ENCODE peak calls at places on chromosome 9, in nine cellular contexts. X is A549; I is endothelial cell; W is GM19239; Y is NCI-H2029 treated with DMSO at 0.1 percent for 48 hours; C is C1 segment of cervical spinal cord; N is stimulated activated CD8-positive, alpha-beta memory T cell treated with anti-CD3 and anti-CD28 coated beads, Interleukin-7, amount 100 ng/mL, for 48 hours; H is activated T-cell treated with anti-CD3 and anti-CD28 coated beads, Interleukin-2, amount 50 U/mL, for 24 hours; J is brain pericyte. K is an unnamed sample.

GRCh38 chr9:81671880-81672280 is 17.5 kb downstream of the TLE1 start:
- DNase-seq in C (peak; percentile 3), W (no peak), X (no peak), N (no peak), H (no peak), Y (peak; percentile 83), J (no peak), I (no peak), K (no peak)

GRCh38 chr9:127574089-127574921 is 37.8 kb upstream of the STXBP1 start:
- DNase-seq in Y (peak; percentile 99), H (no peak), I (no peak), J (no peak), X (peak; percentile 70), W (no peak), C (no peak), N (peak; percentile 65), K (no peak)

GRCh38 chr9:92724528-92725265 is 39.9 kb downstream of the BICD2 start:
- DNase-seq in X (no peak), W (no peak), H (no peak), Y (peak; percentile 81), I (no peak), J (no peak), N (no peak), C (no peak), K (no peak)

GRCh38 chr9:93905473-93906133 is 49.6 kb downstream of the BARX1 start:
- DNase-seq in J (no peak), H (peak; percentile 11), W (no peak), X (no peak), C (no peak), Y (no peak), N (no peak), I (no peak), K (no peak)

GRCh38 chr9:81318571-81318970 is 370.8 kb downstream of the TLE1 start:
- DNase-seq in I (no peak), H (no peak), N (no peak), C (no peak), W (no peak), Y (no peak), J (no peak), X (peak; percentile 36), K (no peak)

GRCh38 chr9:137294091-137294683 is 7.9 kb downstream of the NRARP start:
- DNase-seq in H (no peak), X (peak; percentile 72), C (no peak), I (peak; percentile 29), Y (peak; percentile 30), N (no peak), J (no peak), W (no peak), K (no peak)

GRCh38 chr9:91234523-91234922 is 127.2 kb downstream of the AUH start:
- DNase-seq in W (no peak), X (no peak), C (no peak), H (no peak), J (no peak), N (no peak), I (no peak), Y (no peak), K (no peak)

GRCh38 chr9:113807173-113808061 is 68.7 kb upstream of the ZNF618 start:
- DNase-seq in C (no peak), H (peak; percentile 36), I (peak; percentile 54), Y (peak; percentile 76), W (peak; percentile 52), J (peak; percentile 16), N (peak; percentile 1), X (peak; percentile 84), K (peak; percentile 17)

GRCh38 chr9:21770877-21771560 is 31.4 kb upstream of the MTAP start:
- DNase-seq in C (no peak), Y (no peak), H (no peak), J (no peak), X (no peak), W (no peak), I (no peak), N (no peak), K (no peak)

GRCh38 chr9:18379073-18379811 is 94.7 kb upstream of the ADAMTSL1 start:
- DNase-seq in C (no peak), W (no peak), I (no peak), N (no peak), H (no peak), J (peak; percentile 22), X (no peak), Y (no peak), K (peak; percentile 47)

GRCh38 chr9:19456996-19457693 is 48.3 kb downstream of the ACER2 start:
- DNase-seq in W (peak; percentile 72), C (no peak), J (peak; percentile 24), H (peak; percentile 70), X (peak; percentile 81), Y (peak; percentile 46), N (peak; percentile 20), I (peak; percentile 69), K (peak; percentile 26)

GRCh38 chr9:91817493-91818225 is 132.4 kb downstream of the ROR2 start:
- DNase-seq in C (no peak), N (no peak), I (no peak), H (no peak), Y (no peak), J (peak; percentile 48), W (no peak), X (no peak), K (no peak)

GRCh38 chr9:21994996-21995651 is 533 bp downstream of the CDKN2B-AS1 start:
- DNase-seq in W (peak; percentile 56), N (peak; percentile 51), H (peak; percentile 76), C (no peak), I (peak; percentile 64), Y (peak; percentile 62), X (no peak), J (no peak), K (no peak)

GRCh38 chr9:26058111-26058895 is 380.1 kb upstream of the TUSC1 start:
- DNase-seq in H (no peak), X (no peak), J (no peak), W (no peak), C (no peak), I (no peak), Y (no peak), N (no peak), K (no peak)

GRCh38 chr9:100099722-100100042 is 639 bp downstream of the INVS start:
- DNase-seq in W (no peak), X (no peak), H (no peak), J (no peak), I (no peak), Y (peak; percentile 44), C (no peak), N (no peak), K (no peak)

GRCh38 chr9:133676450-133676849 is 40.3 kb downstream of the DBH start:
- DNase-seq in I (no peak), J (no peak), W (no peak), N (no peak), Y (no peak), H (no peak), C (no peak), X (no peak), K (no peak)

GRCh38 chr9:71349218-71349617 is 227.8 kb upstream of the TRPM3 start:
- DNase-seq in H (no peak), W (no peak), N (no peak), J (no peak), C (no peak), Y (no peak), X (no peak), I (no peak), K (peak; percentile 15)

GRCh38 chr9:20361220-20361619 is 261.1 kb downstream of the MLLT3 start:
- DNase-seq in I (no peak), N (no peak), H (no peak), J (no peak), Y (no peak), X (no peak), W (no peak), C (no peak), K (no peak)

GRCh38 chr9:71333311-71333710 is 211.9 kb upstream of the TRPM3 start:
- DNase-seq in N (no peak), J (no peak), I (no peak), X (no peak), C (no peak), Y (no peak), W (no peak), H (no peak), K (no peak)

GRCh38 chr9:133731876-133732321 is 6.3 kb downstream of the SARDH start:
- DNase-seq in I (no peak), H (no peak), N (no peak), C (no peak), W (no peak), Y (peak; percentile 90), J (no peak), X (peak; percentile 74), K (no peak)

GRCh38 chr9:37623267-37623666 is 27.5 kb upstream of the FRMPD1 start:
- DNase-seq in C (no peak), W (no peak), H (no peak), X (no peak), N (no peak), I (no peak), Y (no peak), J (no peak), K (no peak)

GRCh38 chr9:14769235-14769580 is 46.7 kb upstream of the CER1 start:
- DNase-seq in J (no peak), X (no peak), W (no peak), N (no peak), C (no peak), H (no peak), I (peak; percentile 46), Y (no peak), K (no peak)

GRCh38 chr9:98368366-98369065 is 113.1 kb upstream of the TBC1D2 start:
- DNase-seq in X (no peak), N (no peak), J (no peak), Y (no peak), H (no peak), I (no peak), C (no peak), W (no peak), K (no peak)

GRCh38 chr9:126307306-126308061 is 19.1 kb upstream of the MVB12B start:
- DNase-seq in N (no peak), Y (no peak), X (no peak), J (no peak), C (peak; percentile 40), I (no peak), H (no peak), W (no peak), K (no peak)

GRCh38 chr9:83422512-83422911 is 115.7 kb downstream of the FRMD3 start:
- DNase-seq in I (no peak), W (no peak), X (no peak), J (no peak), H (no peak), C (no peak), Y (no peak), N (no peak), K (no peak)

GRCh38 chr9:111036068-111036789 is 2.0 kb downstream of the LPAR1 start:
- DNase-seq in H (no peak), I (peak; percentile 70), N (no peak), C (peak; percentile 38), X (no peak), J (no peak), Y (peak; percentile 20), W (no peak), K (peak; percentile 31)

GRCh38 chr9:92738661-92739081 is 26.0 kb downstream of the BICD2 start:
- DNase-seq in Y (no peak), J (no peak), N (no peak), I (no peak), C (no peak), H (no peak), W (no peak), X (no peak), K (no peak)

GRCh38 chr9:85420750-85421149 is 321.0 kb downstream of the AGTPBP1 start:
- DNase-seq in J (no peak), C (no peak), N (no peak), Y (no peak), W (no peak), X (no peak), I (peak; percentile 18), H (no peak), K (no peak)